ENCODE peak calls at places on chromosomes 1 and 21, in six cellular contexts. Q is AG10803, L is heart left ventricle, V is AG09309, O is fibroblast of lung, G is B cell. W is an unnamed sample.

GRCh38 chr1:226709942-226710341 is 29.1 kb downstream of the ITPKB start:
- DNase-seq in Q (no peak), L (no peak), V (no peak), O (no peak), G (no peak), W (no peak)

GRCh38 chr1:17412093-17412870 is 27.2 kb downstream of the RCC2 start:
- DNase-seq in Q (no peak), L (no peak), V (no peak), O (no peak), G (no peak), W (no peak)

GRCh38 chr1:29802181-29803068 is 566.1 kb downstream of the PTPRU start:
- DNase-seq in Q (no peak), L (no peak), V (no peak), O (no peak), G (no peak), W (no peak)

GRCh38 chr1:204265665-204266064 is 51.9 kb upstream of the GOLT1A start:
- DNase-seq in Q (no peak), L (no peak), V (no peak), O (no peak), G (no peak), W (no peak)

GRCh38 chr21:46455575-46456385 is 2.9 kb upstream of the DIP2A start:
- DNase-seq in Q (peak), L (peak), V (no peak), O (peak), G (no peak), W (peak)

GRCh38 chr1:240337795-240338194 is 246.1 kb downstream of the FMN2 start:
- DNase-seq in Q (peak), L (no peak), V (peak), O (peak), G (no peak), W (peak)

GRCh38 chr1:147099192-147099591 is 73.1 kb downstream of the PRKAB2 start:
- DNase-seq in Q (no peak), L (no peak), V (no peak), O (no peak), G (no peak), W (peak)

GRCh38 chr1:160813215-160813614 is 17.2 kb downstream of the LY9 start:
- DNase-seq in Q (no peak), L (no peak), V (no peak), O (no peak), G (no peak), W (no peak)

GRCh38 chr1:178725603-178726517 is 816 bp downstream of the RALGPS2 start:
- DNase-seq in Q (peak), L (peak), V (peak), O (peak), G (peak), W (peak)

GRCh38 chr1:163106364-163106987 is 37.3 kb downstream of the RGS4 start:
- DNase-seq in Q (peak), L (no peak), V (no peak), O (no peak), G (no peak), W (no peak)

GRCh38 chr21:46634966-46635323 is 529 bp upstream of the PRMT2 start:
- DNase-seq in Q (peak), L (peak), V (peak), O (peak), G (no peak), W (peak)

GRCh38 chr1:6111571-6111970 is 65.9 kb downstream of the KCNAB2 start:
- DNase-seq in Q (peak), L (no peak), V (no peak), O (no peak), G (peak), W (no peak)

GRCh38 chr1:170581041-170581440 is 49.1 kb downstream of the GORAB start:
- DNase-seq in Q (no peak), L (no peak), V (no peak), O (no peak), G (no peak), W (no peak)

GRCh38 chr1:37274896-37275631 is 199.3 kb upstream of the ZC3H12A start:
- DNase-seq in Q (no peak), L (no peak), V (no peak), O (no peak), G (no peak), W (no peak)

GRCh38 chr1:173297798-173298391 is 90.8 kb upstream of the TNFSF4 start:
- DNase-seq in Q (no peak), L (no peak), V (no peak), O (no peak), G (no peak), W (no peak)

GRCh38 chr1:156766288-156767100 is 841 bp upstream of the PRCC start:
- DNase-seq in Q (peak), L (no peak), V (no peak), O (no peak), G (no peak), W (no peak)

GRCh38 chr1:115320368-115320767 is 17.7 kb downstream of the NGF start:
- DNase-seq in Q (no peak), L (no peak), V (no peak), O (no peak), G (no peak), W (no peak)

GRCh38 chr1:156912861-156913808 is 7.3 kb upstream of the LRRC71 start:
- DNase-seq in Q (no peak), L (no peak), V (no peak), O (no peak), G (no peak), W (no peak)

GRCh38 chr1:17075470-17076255 is 21.8 kb upstream of the SDHB start:
- DNase-seq in Q (no peak), L (no peak), V (no peak), O (no peak), G (no peak), W (no peak)

GRCh38 chr21:44285547-44285992 is at the start of gene AIRE:
- DNase-seq in Q (peak), L (no peak), V (no peak), O (no peak), G (no peak), W (peak)

GRCh38 chr1:25731626-25732370 is 68.2 kb upstream of the SELENON start:
- DNase-seq in Q (no peak), L (no peak), V (no peak), O (no peak), G (no peak), W (no peak)

DNA sequence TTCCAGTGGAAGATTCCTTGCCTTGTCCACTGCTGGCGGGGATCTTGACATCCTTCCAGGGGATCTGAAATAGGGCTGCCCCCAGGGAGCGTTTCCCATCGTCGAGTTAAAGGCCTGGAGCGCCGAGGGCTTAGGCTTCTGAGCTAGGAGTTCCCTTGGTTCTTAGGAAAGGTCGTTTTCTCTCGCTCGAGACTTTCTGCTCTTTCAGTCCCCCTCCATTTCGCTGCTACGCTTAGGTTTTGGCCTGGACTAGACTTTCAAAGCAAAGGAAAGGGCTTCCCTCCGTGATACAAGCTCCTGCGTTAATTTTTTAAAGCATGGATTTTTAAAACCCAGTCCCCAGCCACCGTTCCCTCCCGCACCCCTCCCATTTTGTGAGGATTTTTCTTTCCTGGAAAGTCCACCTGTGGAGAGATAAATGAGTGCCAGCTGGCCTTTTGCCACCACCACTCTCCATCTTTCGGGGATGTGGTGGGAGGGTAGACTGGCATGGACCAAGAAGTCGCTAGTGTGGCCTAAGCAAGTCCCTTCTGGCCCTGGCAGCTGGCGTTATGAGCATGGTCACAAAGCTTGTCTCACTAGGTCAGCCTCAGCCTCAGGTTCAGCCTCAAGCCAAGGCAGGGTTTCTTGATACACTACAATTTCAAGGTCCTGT is 9.2 kb downstream of the NR5A2 start:
- DNase-seq in Q (no peak), L (no peak), V (no peak), O (no peak), G (no peak), W (no peak)
- TF ChIP-seq CTCF in Q (no peak), L (no peak), V (no peak), O (no peak), G (no peak), W (no peak)

GRCh38 chr1:151072224-151072623 is 1.7 kb downstream of the GABPB2 start:
- DNase-seq in Q (no peak), L (no peak), V (no peak), O (no peak), G (no peak), W (no peak)
- TF ChIP-seq CTCF in Q (no peak), L (peak), V (no peak), O (no peak), G (no peak), W (peak)

GRCh38 chr1:85692730-85693314 is 15.4 kb downstream of the ZNHIT6 start:
- DNase-seq in Q (peak), L (no peak), V (peak), O (peak), G (no peak), W (peak)
- TF ChIP-seq CTCF in Q (peak), L (peak), V (peak), O (no peak), G (peak), W (peak)

DNA sequence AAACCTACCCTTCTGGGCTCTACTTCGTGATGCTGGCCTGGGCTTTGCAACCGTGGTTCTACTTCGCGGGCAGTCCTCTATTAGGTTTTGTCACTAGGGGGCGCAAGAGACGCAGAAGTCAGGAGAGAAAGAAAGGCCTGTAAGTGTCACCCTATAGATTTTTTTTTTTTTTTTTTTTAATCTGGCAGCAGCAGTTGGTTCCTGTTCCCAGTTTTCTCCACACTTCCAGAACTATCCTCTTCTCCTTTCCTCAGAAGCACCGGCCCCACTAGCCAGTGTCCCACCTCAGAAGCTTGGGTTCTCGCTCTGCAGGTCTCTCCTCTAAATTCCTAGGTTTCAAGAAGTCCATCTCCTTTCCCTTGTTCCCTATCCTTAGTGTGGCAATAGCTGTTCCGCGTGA is 9.1 kb upstream of the LCE2D start:
- DNase-seq in Q (peak), L (no peak), V (no peak), O (peak), G (no peak), W (peak)
- TF ChIP-seq CTCF in Q (peak), L (peak), V (peak), O (peak), G (peak), W (peak)

GRCh38 chr1:20787100-20787774 is at the start of gene HP1BP3:
- DNase-seq in Q (peak), L (peak), V (no peak), O (peak), G (peak), W (peak)
- TF ChIP-seq CTCF in Q (no peak), L (no peak), V (no peak), O (no peak), G (no peak), W (no peak)

GRCh38 chr1:106957795-106958194 is 98.7 kb upstream of the PRMT6 start:
- DNase-seq in Q (no peak), L (no peak), V (no peak), O (no peak), G (no peak), W (no peak)
- TF ChIP-seq CTCF in Q (no peak), L (no peak), V (peak), O (no peak), G (no peak), W (peak)